ENCODE peak calls at places on chromosomes 5 and 9, in six cellular contexts. O is astrocyte of the spinal cord, F is cardiac fibroblast, N is A549, M is fibroblast of mammary gland, K is brain microvascular endothelial cell. W is an unnamed sample.

GRCh38 chr9:96618209-96619108 is 1.2 kb downstream of the CDC14B start:
- DNase-seq in F (peak; percentile 42), O (peak; percentile 30), N (peak; percentile 29), M (peak; percentile 53), K (peak; percentile 48), W (no peak)

GRCh38 chr9:15271403-15271802 is 35.6 kb downstream of the TTC39B start:
- DNase-seq in M (no peak), N (no peak), F (no peak), K (no peak), O (no peak), W (no peak)

GRCh38 chr5:83608122-83608521 is 112.5 kb downstream of the HAPLN1 start:
- DNase-seq in M (peak; percentile 43), N (peak; percentile 52), K (peak; percentile 50), F (peak; percentile 72), O (peak; percentile 59), W (no peak)

GRCh38 chr5:119255571-119256356 is 100.1 kb upstream of the TNFAIP8 start:
- DNase-seq in O (no peak), F (no peak), K (no peak), N (peak; percentile 32), M (peak; percentile 48), W (no peak)

GRCh38 chr9:98903938-98904560 is 39.7 kb upstream of the COL15A1 start:
- DNase-seq in K (no peak), O (no peak), N (no peak), M (no peak), F (no peak), W (no peak)

GRCh38 chr9:5562806-5563416 is 52.6 kb downstream of the PDCD1LG2 start:
- DNase-seq in K (no peak), M (no peak), F (no peak), O (no peak), N (no peak), W (no peak)

GRCh38 chr5:170534177-170534576 is 30.4 kb downstream of the KCNIP1 start:
- DNase-seq in O (no peak), K (no peak), F (no peak), M (no peak), N (no peak), W (peak; percentile 6)

GRCh38 chr9:132163457-132163875 is 1.6 kb downstream of the NTNG2 start:
- DNase-seq in K (no peak), N (no peak), O (no peak), M (peak; percentile 9), F (peak; percentile 22), W (no peak)

GRCh38 chr5:15499528-15500325 is at the start of gene FBXL7:
- DNase-seq in F (peak; percentile 84), K (peak; percentile 71), N (peak; percentile 61), O (peak; percentile 85), M (peak; percentile 72), W (no peak)

GRCh38 chr5:97554992-97555981 is 372.2 kb upstream of the RIOK2 start:
- DNase-seq in K (peak; percentile 41), F (peak; percentile 22), M (peak; percentile 80), O (peak; percentile 33), N (no peak), W (no peak)

GRCh38 chr9:134482226-134482625 is 156.0 kb downstream of the RXRA start:
- DNase-seq in O (no peak), N (no peak), K (no peak), M (no peak), F (no peak), W (no peak)

GRCh38 chr9:35813434-35814105 is 1.3 kb downstream of the HINT2 start:
- DNase-seq in F (peak; percentile 28), M (peak; percentile 39), O (no peak), K (no peak), N (peak; percentile 79), W (no peak)

GRCh38 chr9:116355153-116355827 is 201.7 kb downstream of the PAPPA start:
- DNase-seq in N (no peak), O (peak; percentile 50), M (no peak), K (no peak), F (peak; percentile 96), W (no peak)

GRCh38 chr5:123512631-123513461 is 869 bp downstream of the CSNK1G3 start:
- DNase-seq in O (peak; percentile 27), F (peak; percentile 44), K (peak; percentile 25), N (peak; percentile 26), M (peak; percentile 49), W (no peak)

DNA sequence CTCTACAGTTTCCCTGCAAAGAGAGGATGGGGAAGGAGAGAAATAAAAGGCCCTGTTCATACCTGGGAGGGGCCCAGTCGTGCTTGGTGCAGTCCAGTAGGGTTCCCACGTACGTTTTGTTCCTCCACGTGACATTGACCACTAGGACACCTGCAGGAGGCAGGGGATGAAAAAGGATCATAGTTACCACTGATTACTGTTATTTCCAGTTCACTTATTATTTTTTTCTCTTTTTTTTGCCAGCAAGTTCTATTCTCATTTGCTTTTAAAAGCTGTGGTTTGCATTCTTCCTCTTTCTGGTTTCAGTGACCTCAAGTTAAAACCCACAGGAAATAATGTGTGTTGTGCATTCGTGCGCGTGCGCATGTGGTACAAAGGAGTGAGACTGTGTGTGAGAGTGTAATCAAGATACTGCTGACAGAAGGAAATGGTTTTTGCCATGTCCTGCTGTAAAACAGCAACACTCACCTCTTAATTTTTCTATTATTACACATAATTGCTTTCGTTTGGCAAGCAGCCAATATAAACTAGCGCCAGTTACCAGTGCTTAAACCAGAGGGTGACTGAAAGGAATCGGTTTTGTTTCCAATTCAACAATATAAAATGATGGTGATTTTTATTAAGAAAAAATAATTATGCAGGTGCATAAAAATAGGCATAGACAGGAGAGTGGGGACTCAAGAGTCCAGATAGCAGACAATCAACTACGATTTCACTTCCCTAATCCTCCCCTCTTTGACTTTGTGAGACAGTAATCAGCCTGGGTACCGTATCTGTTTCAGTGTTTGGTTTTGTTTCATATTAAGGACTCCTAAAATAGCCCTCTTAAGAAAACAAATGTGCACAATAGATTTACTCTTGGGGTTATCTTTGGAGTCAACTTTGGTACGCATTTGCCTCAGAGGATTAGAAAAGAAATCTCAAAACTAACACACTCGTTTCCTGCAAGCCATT is 96.6 kb downstream of the ZNF608 start:
- DNase-seq in M (peak; percentile 62), F (peak; percentile 94), O (peak; percentile 97), K (peak; percentile 95), N (no peak), W (no peak)
- H3K4me3 ChIP-seq in M (no peak overlapping the region), F (peak overlapping the region; percentile 8), O (peak overlapping the region; percentile 1), K (peak overlapping the region; percentile 26), N (no peak overlapping the region), W (peak overlapping the region; percentile 18)

DNA sequence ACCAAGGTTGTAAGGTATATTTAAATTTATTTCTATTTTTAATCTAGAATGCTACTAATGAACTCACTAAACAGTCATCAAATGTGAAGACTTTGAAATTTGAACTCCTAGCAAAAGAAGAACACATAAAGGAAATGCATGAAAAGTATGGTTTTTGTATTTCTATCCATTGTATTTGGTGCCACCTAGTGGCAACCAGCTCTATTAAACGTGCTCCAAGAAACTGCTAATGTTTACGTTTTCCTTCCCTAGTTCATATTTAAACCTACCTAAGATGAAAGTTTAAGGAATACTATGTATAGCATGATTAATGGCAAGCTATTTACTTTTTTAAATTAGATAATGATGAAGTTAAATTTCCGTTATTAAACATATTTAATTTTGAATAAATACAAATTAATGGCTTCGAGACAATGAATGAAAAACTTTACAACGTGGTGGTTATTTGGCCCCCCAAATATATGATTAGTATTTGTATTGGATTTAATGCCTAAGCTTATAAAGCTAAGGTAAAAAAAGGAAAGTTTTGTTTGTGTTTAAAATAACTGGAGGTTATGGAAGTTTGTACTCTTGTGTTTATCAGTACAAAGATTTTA is 115.9 kb upstream of the SH3GL2 start:
- DNase-seq in F (peak; percentile 78), K (peak; percentile 45), M (peak; percentile 76), N (peak; percentile 55), O (peak; percentile 76), W (peak; percentile 9)
- TF ChIP-seq CTCF in F (peak; percentile 52), K (peak; percentile 55), M (peak; percentile 71), N (peak; percentile 92), O (peak; percentile 55), W (peak; percentile 76)

DNA sequence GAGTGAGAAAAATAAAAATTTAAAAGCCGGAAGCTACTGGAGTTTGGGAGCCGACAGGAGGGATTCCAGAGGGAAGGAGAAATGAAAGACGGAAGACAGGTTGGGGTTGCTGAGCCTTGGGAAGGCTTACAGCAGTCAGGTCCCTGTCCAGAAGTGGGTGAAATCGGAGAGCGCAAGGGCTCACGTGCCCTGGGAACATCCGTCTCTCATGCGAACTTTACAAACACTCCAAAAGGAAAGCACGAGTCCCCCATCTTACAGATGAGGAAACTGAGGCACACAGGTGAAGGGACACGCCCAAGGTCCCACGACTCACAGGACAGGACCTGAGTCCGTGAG is 351 bp upstream of the OLFML2A start:
- DNase-seq in N (no peak), F (no peak), O (no peak), M (no peak), K (no peak), W (no peak)
- H3K4me3 ChIP-seq in N (peak overlapping the region; percentile 67), F (peak overlapping the region; percentile 39), O (peak overlapping the region; percentile 58), M (peak overlapping the region; percentile 38), K (peak overlapping the region; percentile 47), W (peak overlapping the region; percentile 44)

GRCh38 chr5:131264453-131265200 is 774 bp downstream of the CDC42SE2 start:
- DNase-seq in N (peak; percentile 47), F (peak; percentile 27), M (no peak), K (no peak), O (peak; percentile 31), W (no peak)

GRCh38 chr5:131265318-131265803 is 1.5 kb downstream of the CDC42SE2 start:
- DNase-seq in M (peak; percentile 51), K (no peak), O (peak; percentile 27), N (peak; percentile 76), F (peak; percentile 20), W (no peak)

GRCh38 chr5:131261483-131261882 is 2.4 kb upstream of the CDC42SE2 start:
- DNase-seq in K (no peak), O (no peak), M (no peak), F (no peak), N (no peak), W (no peak)

GRCh38 chr5:131262953-131263541 is 806 bp upstream of the CDC42SE2 start:
- DNase-seq in O (peak; percentile 30), F (peak; percentile 10), M (no peak), K (no peak), N (no peak), W (no peak)

DNA sequence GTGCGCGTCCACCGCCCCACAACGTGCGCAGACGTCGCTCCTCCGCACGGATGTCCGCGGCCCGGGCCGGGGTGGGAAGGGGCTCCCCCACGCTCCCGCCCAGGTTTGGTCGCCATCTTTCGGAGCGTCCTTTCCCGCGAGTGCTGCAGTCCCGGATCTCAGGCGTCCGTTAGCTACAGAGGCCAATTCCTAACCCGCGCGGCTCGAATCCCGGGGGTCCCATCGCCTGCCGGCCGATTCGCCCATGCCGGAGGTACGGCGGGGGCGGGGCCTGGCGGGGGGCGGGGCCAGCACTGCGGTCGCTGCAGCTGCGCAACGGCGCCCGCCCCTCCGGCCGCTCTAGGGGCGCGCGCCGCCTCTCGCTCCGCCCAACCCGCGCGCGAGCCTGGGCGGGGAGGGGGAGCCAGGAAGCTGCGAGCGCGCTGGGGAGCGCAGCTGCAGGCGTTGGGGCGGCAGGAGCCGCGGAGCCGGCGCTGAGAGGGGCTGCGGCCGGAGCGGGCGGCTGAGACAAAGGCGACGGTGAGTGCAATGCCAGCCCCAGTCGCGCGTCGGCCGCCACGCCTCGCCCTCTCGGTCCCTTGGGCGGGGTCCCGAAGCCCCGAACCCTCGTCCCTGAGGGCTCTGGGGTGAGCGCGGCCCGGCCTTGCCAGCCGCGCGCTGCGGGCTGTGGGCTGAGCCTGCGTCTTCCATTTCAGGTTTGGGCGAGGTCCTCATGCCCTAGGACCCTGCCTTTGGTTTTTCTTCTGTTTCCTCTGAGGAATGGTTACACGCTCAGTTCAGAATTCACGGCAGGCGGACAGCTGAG is at the start of gene CDC42SE2:
- DNase-seq in F (peak; percentile 89), M (peak; percentile 71), O (peak; percentile 86), K (peak; percentile 53), N (peak; percentile 81), W (no peak)
- TF ChIP-seq CTCF in F (no peak), M (no peak), O (peak; percentile 1), K (no peak), N (no peak), W (no peak)